ENCODE peak calls at places on chromosome 5, in seven cellular contexts. F, Z, M, K, A, O and Y are unnamed samples. For H3K36me3, the result is how much of the 10 kb centered on the place peaks cover.

GRCh38 chr5:33984178-33984577 is 315 bp downstream of the SLC45A2 start:
- DNase-seq in F (no peak), Z (no peak), M (no peak), K (no peak), A (no peak), O (no peak), Y (no peak)

GRCh38 chr5:135534609-135535419 is 950 bp downstream of the NEUROG1 start:
- DNase-seq in F (no peak), Z (no peak), M (no peak), K (peak), A (no peak), O (no peak), Y (no peak)

GRCh38 chr5:145925353-145925752 is 11.0 kb upstream of the SH3RF2 start:
- DNase-seq in F (no peak), Z (no peak), M (no peak), K (no peak), A (no peak), O (no peak), Y (no peak)

GRCh38 chr5:96808541-96808828 is 740 bp upstream of the ERAP1 start:
- DNase-seq in F (no peak), Z (no peak), M (no peak), K (no peak), A (no peak), O (no peak), Y (no peak)

GRCh38 chr5:66848749-66849641 is 252.8 kb downstream of the MAST4 start:
- DNase-seq in F (no peak), Z (no peak), M (no peak), K (no peak), A (no peak), O (no peak), Y (no peak)

GRCh38 chr5:124593952-124594351 is 152.5 kb downstream of the ZNF608 start:
- DNase-seq in F (no peak), Z (no peak), M (no peak), K (no peak), A (no peak), O (no peak), Y (no peak)

GRCh38 chr5:142013734-142014495 is 1.1 kb upstream of the GNPDA1 start:
- DNase-seq in F (peak), Z (no peak), M (no peak), K (no peak), A (peak), O (no peak), Y (no peak)

GRCh38 chr5:168269950-168270349 is 21.5 kb upstream of the WWC1 start:
- DNase-seq in F (no peak), Z (no peak), M (no peak), K (no peak), A (no peak), O (no peak), Y (no peak)

GRCh38 chr5:67287795-67288194 is 91.2 kb upstream of the CD180 start:
- DNase-seq in F (no peak), Z (no peak), M (no peak), K (no peak), A (no peak), O (no peak), Y (no peak)

GRCh38 chr5:78671609-78672008 is 23.0 kb upstream of the LHFPL2 start:
- DNase-seq in F (no peak), Z (no peak), M (no peak), K (no peak), A (no peak), O (no peak), Y (no peak)

GRCh38 chr5:147530801-147531389 is 21.0 kb upstream of the DPYSL3 start:
- DNase-seq in F (no peak), Z (no peak), M (no peak), K (no peak), A (no peak), O (no peak), Y (no peak)

GRCh38 chr5:137566780-137567179 is 67.7 kb upstream of the SPOCK1 start:
- DNase-seq in F (no peak), Z (no peak), M (no peak), K (no peak), A (no peak), O (no peak), Y (no peak)

GRCh38 chr5:66959668-66960067 is 236.9 kb downstream of the CD180 start:
- DNase-seq in F (no peak), Z (no peak), M (no peak), K (no peak), A (no peak), O (no peak), Y (no peak)

GRCh38 chr5:140312067-140312790 is 9.3 kb upstream of the PFDN1 start:
- DNase-seq in F (peak), Z (no peak), M (no peak), K (no peak), A (no peak), O (no peak), Y (no peak)

GRCh38 chr5:107605596-107606125 is 65.1 kb downstream of the EFNA5 start:
- DNase-seq in F (no peak), Z (no peak), M (no peak), K (no peak), A (no peak), O (no peak), Y (no peak)

GRCh38 chr5:92508271-92508670 is 1072.7 kb downstream of the NR2F1-AS1 start:
- DNase-seq in F (no peak), Z (no peak), M (no peak), K (no peak), A (no peak), O (no peak), Y (no peak)

GRCh38 chr5:37043693-37044092 is 167.1 kb downstream of the NIPBL start:
- DNase-seq in F (no peak), Z (no peak), M (no peak), K (no peak), A (no peak), O (no peak), Y (no peak)

GRCh38 chr5:112420111-112420864 is 1.2 kb upstream of the EPB41L4A start:
- DNase-seq in F (peak), Z (peak), M (peak), K (peak), A (peak), O (peak), Y (peak)

GRCh38 chr5:176388003-176388340 is 426 bp downstream of the NOP16 start:
- DNase-seq in F (no peak), Z (no peak), M (no peak), K (no peak), A (no peak), O (no peak), Y (no peak)

GRCh38 chr5:15286659-15287058 is 213.3 kb upstream of the FBXL7 start:
- DNase-seq in F (no peak), Z (no peak), M (no peak), K (no peak), A (no peak), O (no peak), Y (no peak)

GRCh38 chr5:86572825-86573224 is 44.9 kb upstream of the COX7C start:
- DNase-seq in F (no peak), Z (no peak), M (no peak), K (no peak), A (no peak), O (no peak), Y (no peak)

GRCh38 chr5:86565197-86565789 is 52.4 kb upstream of the COX7C start:
- DNase-seq in F (no peak), Z (no peak), M (no peak), K (no peak), A (no peak), O (no peak), Y (no peak)

GRCh38 chr5:86570427-86571083 is 47.2 kb upstream of the COX7C start:
- DNase-seq in F (no peak), Z (no peak), M (no peak), K (no peak), A (no peak), O (no peak), Y (no peak)
- TF ChIP-seq POLR2A in F (no peak), Z (no peak), M (no peak), K (no peak), A (no peak), O (no peak), Y (no peak)

DNA sequence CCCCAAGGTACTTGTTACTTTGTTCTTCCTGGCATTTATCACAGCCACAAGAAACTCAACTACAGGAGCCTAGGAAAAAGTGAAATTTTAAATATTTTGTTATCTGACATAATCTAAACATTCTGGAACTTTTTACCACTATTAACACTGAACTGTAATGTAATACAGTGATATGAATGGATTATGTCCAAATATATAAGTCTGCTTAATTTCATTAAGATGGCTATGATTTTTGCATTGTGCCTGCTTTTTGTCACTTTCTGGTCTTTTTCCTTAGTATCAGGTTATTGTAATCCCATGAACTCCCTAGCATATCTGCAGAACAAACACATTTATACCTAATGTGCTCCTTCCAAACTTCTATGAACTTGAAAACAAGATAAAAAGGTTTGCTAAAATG is 35.8 kb downstream of the PJA2 start:
- DNase-seq in F (no peak), Z (no peak), M (no peak), K (no peak), A (no peak), O (no peak), Y (no peak)
- H3K36me3 ChIP-seq in F (half or more), Z (under half), M (under half), K (under half), A (under half), O (under half), Y (under half)

GRCh38 chr5:169583424-169584215 is at the start of gene SPDL1:
- DNase-seq in F (peak), Z (peak), M (peak), K (peak), A (peak), O (peak), Y (peak)
- TF ChIP-seq POLR2A in F (peak), Z (no peak), M (peak), K (peak), A (peak), O (peak), Y (peak)

DNA sequence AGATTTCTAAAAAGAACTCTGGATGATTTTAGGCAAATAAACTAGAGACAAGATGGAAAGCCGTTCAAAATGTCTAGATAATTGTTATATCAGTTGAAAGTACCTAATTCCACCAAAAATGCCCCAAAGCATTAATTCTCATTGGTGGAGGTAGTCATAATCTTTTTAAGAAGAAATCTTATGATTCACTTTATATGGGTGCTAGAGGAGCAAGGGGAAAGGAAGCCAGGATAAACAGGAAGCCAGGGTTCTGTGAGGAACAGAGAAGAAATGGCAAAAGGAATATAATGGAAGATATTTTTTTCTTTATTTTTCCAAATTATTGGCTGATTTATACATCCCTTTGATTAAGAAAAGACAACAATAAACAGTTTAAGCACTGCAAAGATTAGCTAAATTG is 7.8 kb downstream of the YIPF5 start:
- DNase-seq in F (no peak), Z (no peak), M (no peak), K (no peak), A (no peak), O (no peak), Y (no peak)
- H3K36me3 ChIP-seq in F (half or more), Z (under half), M (under half), K (half or more), A (under half), O (under half), Y (under half)